ENCODE peak calls at places on chromosomes 4 and X, in four cellular contexts. J, X, Z and T are unnamed samples.

GRCh38 chrX:122238801-122239200 is 945.3 kb upstream of the GRIA3 start:
- DNase-seq in J (no peak), X (no peak), Z (no peak), T (no peak)

GRCh38 chr4:69689530-69690111 is 36.6 kb upstream of the UGT2A1 start:
- DNase-seq in J (no peak), X (peak), Z (no peak), T (peak)

GRCh38 chr4:81136161-81136910 is 78.7 kb downstream of the PRKG2 start:
- DNase-seq in J (no peak), X (no peak), Z (no peak), T (no peak)

GRCh38 chrX:76148753-76149152 is 24.1 kb upstream of the PBDC1 start:
- DNase-seq in J (peak), X (peak), Z (peak), T (peak)

GRCh38 chr4:158131037-158131436 is 41.8 kb downstream of the GASK1B start:
- DNase-seq in J (no peak), X (no peak), Z (no peak), T (no peak)

GRCh38 chr4:36273276-36273675 is 8.1 kb upstream of the DTHD1 start:
- DNase-seq in J (no peak), X (no peak), Z (no peak), T (no peak)

GRCh38 chr4:73674451-73674919 is 54.2 kb upstream of the RASSF6 start:
- DNase-seq in J (peak), X (no peak), Z (no peak), T (no peak)

GRCh38 chr4:174521800-174522182 is 497 bp downstream of the HPGD start:
- DNase-seq in J (no peak), X (no peak), Z (peak), T (no peak)

GRCh38 chr4:145891958-145892357 is 46.7 kb downstream of the ZNF827 start:
- DNase-seq in J (no peak), X (no peak), Z (no peak), T (no peak)

GRCh38 chr4:53510316-53510715 is 81.0 kb downstream of the LNX1 start:
- DNase-seq in J (no peak), X (no peak), Z (no peak), T (no peak)

GRCh38 chr4:40264995-40265909 is 68.4 kb downstream of the RHOH start:
- DNase-seq in J (no peak), X (peak), Z (no peak), T (no peak)

GRCh38 chrX:128691872-128692271 is 639.7 kb upstream of the ACTRT1 start:
- DNase-seq in J (no peak), X (no peak), Z (no peak), T (no peak)

GRCh38 chrX:138775501-138775900 is 64.0 kb upstream of the FGF13 start:
- DNase-seq in J (no peak), X (peak), Z (no peak), T (peak)

GRCh38 chr4:732911-733630 is 27.4 kb downstream of the PCGF3 start:
- DNase-seq in J (no peak), X (no peak), Z (no peak), T (no peak)

GRCh38 chr4:69713593-69713992 is 46.8 kb downstream of the SULT1B1 start:
- DNase-seq in J (no peak), X (no peak), Z (no peak), T (no peak)

GRCh38 chrX:54248309-54248708 is 65.3 kb upstream of the FAM120C start:
- DNase-seq in J (no peak), X (peak), Z (no peak), T (peak)

GRCh38 chr4:88675543-88675942 is 22.1 kb downstream of the NAP1L5 start:
- DNase-seq in J (no peak), X (no peak), Z (no peak), T (no peak)

GRCh38 chr4:159460408-159460807 is 357.5 kb downstream of the RAPGEF2 start:
- DNase-seq in J (no peak), X (no peak), Z (no peak), T (no peak)

GRCh38 chr4:31613946-31614623 is 893.9 kb downstream of the PCDH7 start:
- DNase-seq in J (peak), X (no peak), Z (no peak), T (no peak)

GRCh38 chr4:183960021-183960420 is 54.9 kb downstream of the STOX2 start:
- DNase-seq in J (peak), X (peak), Z (peak), T (no peak)

GRCh38 chr4:29966386-29966785 is 753.8 kb upstream of the PCDH7 start:
- DNase-seq in J (no peak), X (no peak), Z (no peak), T (no peak)

GRCh38 chr4:32106767-32107166 is 1386.6 kb downstream of the PCDH7 start:
- DNase-seq in J (no peak), X (no peak), Z (no peak), T (no peak)

GRCh38 chrX:129769467-129770154 is 10.1 kb upstream of the SASH3 start:
- DNase-seq in J (no peak), X (no peak), Z (no peak), T (peak)

GRCh38 chr4:89539374-89539773 is 231.8 kb upstream of the GPRIN3 start:
- DNase-seq in J (no peak), X (no peak), Z (no peak), T (no peak)

GRCh38 chr4:27217261-27217769 is 356.7 kb downstream of the STIM2 start:
- DNase-seq in J (no peak), X (no peak), Z (no peak), T (no peak)
- H3K4me3 ChIP-seq in J (no peak), X (no peak), Z (no peak), T (no peak)

DNA sequence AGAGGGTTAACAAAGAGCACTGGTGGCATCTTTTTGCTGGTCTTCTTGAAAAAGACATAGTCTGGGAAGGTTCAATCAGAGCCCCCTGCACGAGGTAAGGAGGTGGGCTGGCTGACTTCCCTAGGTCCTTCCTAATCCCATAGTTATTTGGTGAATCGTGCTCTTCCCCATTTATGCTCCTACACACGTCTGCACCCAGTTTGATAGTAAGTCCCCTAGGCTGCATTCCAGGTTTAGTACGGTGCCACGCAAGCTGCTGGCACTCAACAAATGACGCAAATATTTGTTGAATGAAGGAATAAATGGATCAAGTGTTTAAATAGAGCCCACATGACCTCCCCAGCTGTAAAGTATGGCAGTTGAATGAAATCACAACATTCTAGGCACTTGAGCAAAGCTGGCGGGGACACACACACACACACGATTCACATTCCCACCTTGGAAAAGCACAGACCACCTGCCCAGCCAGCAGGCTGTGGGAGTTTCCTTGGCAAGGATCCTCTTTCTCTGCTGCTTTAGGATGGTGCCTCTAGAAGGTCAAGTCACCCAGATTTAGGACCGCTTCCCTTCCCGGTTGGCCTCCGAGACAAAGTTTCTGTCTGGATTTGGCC is 855 bp downstream of the FAM184B start:
- DNase-seq in J (no peak), X (no peak), Z (no peak), T (no peak)
- H3K4me3 ChIP-seq in J (peak), X (peak), Z (peak), T (no peak)

GRCh38 chrX:153921070-153921469 is 5.0 kb downstream of the ARHGAP4 start:
- DNase-seq in J (no peak), X (no peak), Z (no peak), T (no peak)

GRCh38 chrX:153922932-153923857 is 2.9 kb downstream of the ARHGAP4 start:
- DNase-seq in J (peak), X (no peak), Z (peak), T (no peak)

GRCh38 chrX:153920546-153920945 is 5.5 kb downstream of the ARHGAP4 start:
- DNase-seq in J (no peak), X (no peak), Z (no peak), T (no peak)

GRCh38 chrX:153922286-153922573 is 3.8 kb downstream of the ARHGAP4 start:
- DNase-seq in J (no peak), X (no peak), Z (no peak), T (no peak)

DNA sequence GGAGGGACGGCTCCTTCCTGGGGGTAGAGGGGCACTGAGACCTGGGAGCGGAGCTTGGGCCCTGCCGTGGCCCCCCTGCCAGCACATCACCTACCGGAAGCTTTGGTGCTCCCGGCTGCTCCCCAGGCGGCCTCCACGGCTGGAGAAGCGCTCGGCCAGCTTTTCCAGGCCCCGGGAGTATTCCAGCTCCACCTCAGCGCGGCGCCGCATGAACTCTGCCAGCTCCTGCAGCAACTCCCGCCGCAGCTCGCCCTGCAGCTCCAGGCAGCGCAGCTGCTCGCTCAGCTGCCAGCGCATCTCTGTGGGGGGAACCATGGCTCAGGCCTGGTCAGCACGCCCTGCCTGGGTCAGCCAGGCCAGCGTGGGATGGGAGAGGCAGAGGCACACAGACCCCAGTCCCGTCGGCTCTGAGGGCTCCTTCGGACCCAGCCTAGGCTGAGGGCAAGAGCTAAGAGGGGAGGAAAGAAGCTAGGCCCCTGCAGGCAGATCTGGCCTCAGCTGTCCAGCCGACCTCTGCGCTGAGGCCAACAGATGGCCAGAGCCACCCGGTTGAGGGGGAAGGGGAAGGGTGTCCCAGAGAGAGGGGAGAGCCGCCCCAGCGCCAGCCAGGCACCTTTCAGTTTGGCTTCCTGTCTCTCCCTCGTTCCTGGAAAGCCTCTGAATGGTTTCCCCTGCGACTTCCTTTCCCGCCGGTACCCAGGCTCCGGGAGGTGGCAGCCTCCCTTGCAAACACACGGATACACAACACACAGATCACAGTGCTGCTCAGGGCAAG is 4.4 kb downstream of the ARHGAP4 start:
- DNase-seq in J (no peak), X (no peak), Z (no peak), T (no peak)
- H3K4me3 ChIP-seq in J (peak), X (no peak), Z (no peak), T (no peak)

GRCh38 chr4:82785248-82786003 is 13.2 kb downstream of the SCD5 start:
- DNase-seq in J (no peak), X (no peak), Z (no peak), T (no peak)
- H3K4me3 ChIP-seq in J (no peak), X (no peak), Z (no peak), T (no peak)

GRCh38 chr4:7871356-7871755 is 68.3 kb downstream of the AFAP1 start:
- DNase-seq in J (no peak), X (no peak), Z (no peak), T (no peak)
- H3K4me3 ChIP-seq in J (peak), X (no peak), Z (no peak), T (no peak)

GRCh38 chr4:168308912-168309311 is 9.6 kb downstream of the DDX60 start:
- DNase-seq in J (no peak), X (no peak), Z (no peak), T (no peak)

GRCh38 chr4:168309781-168310180 is 8.8 kb downstream of the DDX60 start:
- DNase-seq in J (no peak), X (peak), Z (no peak), T (no peak)

GRCh38 chr4:168304744-168305459 is 13.7 kb downstream of the DDX60 start:
- DNase-seq in J (no peak), X (no peak), Z (no peak), T (no peak)

DNA sequence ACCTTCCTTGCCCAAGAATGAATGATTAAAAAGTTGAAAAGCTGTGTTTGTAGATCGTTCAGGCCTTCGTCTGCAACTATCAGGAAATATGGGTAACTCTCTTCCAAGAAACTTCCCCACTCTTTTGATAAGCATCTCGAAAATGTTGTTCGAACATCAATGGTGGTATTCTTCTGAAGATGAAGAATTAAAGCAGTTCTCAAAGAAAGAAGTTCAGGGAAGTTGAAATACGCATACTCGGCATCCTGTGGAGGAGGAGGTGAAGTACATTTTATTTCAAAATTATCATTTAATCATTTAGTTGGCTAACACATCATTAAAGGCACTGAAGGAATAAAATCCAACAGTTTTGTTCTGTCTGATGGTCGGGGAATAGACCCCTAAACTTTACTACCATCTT is 12.1 kb downstream of the DDX60 start:
- DNase-seq in J (no peak), X (no peak), Z (no peak), T (no peak)
- H3K4me3 ChIP-seq in J (no peak), X (no peak), Z (no peak), T (no peak)

DNA sequence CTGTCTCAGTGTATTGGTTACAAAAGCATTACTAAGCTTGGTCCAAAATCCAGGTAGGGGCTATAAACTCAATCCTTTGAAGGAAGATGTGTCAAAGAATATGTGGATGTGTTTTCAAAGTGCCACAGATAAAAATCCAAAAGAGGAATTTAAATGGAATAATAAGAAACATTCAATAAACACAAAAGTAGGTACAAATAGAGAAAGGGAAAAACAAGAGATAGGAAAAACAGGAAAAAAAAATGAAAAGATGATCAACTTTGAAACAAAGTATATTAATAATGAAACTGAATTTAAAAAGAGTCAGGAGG is 64.0 kb downstream of the PPP4R3C start:
- DNase-seq in J (no peak), X (no peak), Z (no peak), T (no peak)
- H3K4me3 ChIP-seq in J (no peak), X (no peak), Z (no peak), T (no peak)

DNA sequence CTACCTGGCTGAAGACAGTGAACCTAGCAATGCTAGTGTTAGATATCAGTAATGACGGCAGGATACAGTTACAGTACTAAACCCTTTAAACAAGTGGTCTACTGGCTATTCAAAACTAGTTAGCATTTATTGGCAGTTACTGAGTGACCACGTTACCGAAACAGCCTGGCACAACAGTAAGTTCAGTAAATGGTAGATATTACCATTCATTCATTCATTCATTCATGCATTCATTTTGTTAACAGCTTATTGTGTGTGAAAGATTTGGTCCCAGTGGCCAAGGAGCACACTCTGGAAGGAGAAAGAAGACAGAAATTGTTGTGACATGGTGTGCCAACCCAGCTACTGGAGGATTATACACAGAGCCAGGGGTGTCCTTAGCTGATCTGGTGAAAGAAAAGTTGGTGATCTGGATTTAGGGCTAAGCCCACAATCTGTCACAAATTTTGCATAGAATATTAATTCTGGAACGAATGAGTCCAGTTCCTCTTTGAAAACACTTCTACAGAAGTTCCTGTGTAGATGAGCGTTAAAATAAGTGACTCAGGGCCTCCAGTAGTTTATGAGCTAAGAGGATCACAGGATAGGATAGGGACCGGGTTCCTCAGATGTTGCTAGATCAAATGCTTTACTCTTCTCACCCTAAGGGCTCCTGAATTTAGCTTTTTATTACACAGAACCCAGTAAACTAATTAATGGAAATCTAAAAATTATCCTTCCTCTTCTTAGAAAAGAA is 179.1 kb downstream of the CBR4 start:
- DNase-seq in J (no peak), X (no peak), Z (no peak), T (no peak)
- H3K4me3 ChIP-seq in J (peak), X (no peak), Z (no peak), T (no peak)

GRCh38 chr4:42281324-42282020 is 115.8 kb upstream of the SHISA3 start:
- DNase-seq in J (no peak), X (no peak), Z (no peak), T (peak)

GRCh38 chr4:42278709-42279324 is 118.5 kb upstream of the SHISA3 start:
- DNase-seq in J (no peak), X (no peak), Z (no peak), T (peak)

GRCh38 chr4:42277291-42277690 is 120.0 kb upstream of the SHISA3 start:
- DNase-seq in J (no peak), X (no peak), Z (no peak), T (no peak)

GRCh38 chr4:42282081-42282901 is 115.0 kb upstream of the SHISA3 start:
- DNase-seq in J (no peak), X (peak), Z (peak), T (peak)

GRCh38 chr4:42280327-42281095 is 116.8 kb upstream of the SHISA3 start:
- DNase-seq in J (no peak), X (peak), Z (no peak), T (peak)
- H3K4me3 ChIP-seq in J (no peak), X (no peak), Z (no peak), T (no peak)

DNA sequence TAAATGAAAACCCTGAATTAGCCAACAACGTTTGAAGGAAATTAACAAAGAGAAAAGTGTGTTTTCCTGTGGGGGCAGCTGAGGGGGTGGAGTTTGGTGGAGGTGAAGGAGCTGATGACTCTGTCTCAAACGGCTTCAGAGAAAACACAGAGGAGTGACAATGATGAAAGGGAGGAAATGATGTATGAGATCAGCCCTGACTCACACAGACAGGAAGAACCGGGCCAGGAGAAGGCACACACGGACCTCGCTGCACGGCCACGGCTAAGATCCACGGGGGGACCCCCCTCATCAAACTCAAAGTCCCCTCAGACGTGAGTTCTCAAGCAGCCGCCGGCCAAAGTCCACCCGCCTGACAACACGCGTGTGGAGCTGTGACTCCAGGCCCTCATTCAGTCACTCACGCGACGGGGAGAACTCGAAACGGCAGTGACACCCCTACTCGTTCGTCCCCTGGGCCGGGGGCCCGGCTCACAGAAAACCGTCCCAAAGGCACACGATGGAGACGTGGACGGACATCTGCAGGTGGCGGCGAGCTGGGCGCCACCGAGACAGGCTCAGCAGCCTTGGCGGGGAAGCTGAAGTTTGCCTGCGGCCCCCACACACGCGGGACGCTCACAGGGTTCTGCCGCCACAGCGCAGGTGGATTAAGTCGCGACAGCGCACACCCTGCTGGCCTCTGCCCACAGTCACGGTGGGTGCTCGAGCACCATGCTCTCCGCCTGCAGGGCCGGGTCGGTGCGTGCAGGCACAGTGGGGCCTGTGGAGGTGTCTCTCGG is 28.8 kb downstream of the PPP2R3B start:
- DNase-seq in J (no peak), X (no peak), Z (no peak), T (no peak)
- H3K4me3 ChIP-seq in J (no peak), X (no peak), Z (no peak), T (no peak)